ENCODE peak calls at places on chromosomes 12 and 14, in ten cellular contexts. B is NCI-H2081; M is neural progenitor cell; D is MG63; R is left cardiac atrium; Q is Peyer's patch; L is WERI-Rb-1; K is lower lobe of right lung; T is iPS-NIHi11; V is activated CD8-positive, alpha-beta memory T cell treated with anti-CD3 and anti-CD28 coated beads for 24 hours. Z is an unnamed sample.

GRCh38 chr12:71626768-71627167 is 36.9 kb downstream of the ZFC3H1 start:
- DNase-seq in B (no peak), M (no peak), D (no peak), R (no peak), Q (no peak), L (no peak), K (no peak), T (no peak), V (no peak), Z (no peak)

GRCh38 chr14:101115652-101116051 is 212.1 kb upstream of the RTL1 start:
- DNase-seq in B (no peak), M (no peak), D (no peak), R (no peak), Q (no peak), L (no peak), K (no peak), T (no peak), V (peak), Z (no peak)

GRCh38 chr14:103199141-103199540 is 75.9 kb downstream of the TNFAIP2 start:
- DNase-seq in B (no peak), M (no peak), D (no peak), R (no peak), Q (no peak), L (no peak), K (no peak), T (no peak), V (no peak), Z (no peak)

GRCh38 chr14:89618821-89619551 is 202.0 kb upstream of the FOXN3 start:
- DNase-seq in B (peak), M (peak), D (peak), R (peak), Q (peak), L (peak), K (peak), T (peak), V (peak), Z (peak)

GRCh38 chr12:25546318-25546717 is 6.8 kb downstream of the LMNTD1 start:
- DNase-seq in B (no peak), M (no peak), D (no peak), R (no peak), Q (no peak), L (no peak), K (no peak), T (no peak), V (no peak), Z (no peak)

GRCh38 chr12:29278673-29279420 is 102.1 kb downstream of the ERGIC2 start:
- DNase-seq in B (no peak), M (no peak), D (peak), R (no peak), Q (no peak), L (no peak), K (no peak), T (no peak), V (no peak), Z (no peak)

GRCh38 chr12:6158263-6158662 is 33.8 kb upstream of the VWF start:
- DNase-seq in B (no peak), M (no peak), D (no peak), R (no peak), Q (no peak), L (no peak), K (no peak), T (no peak), V (no peak), Z (no peak)

GRCh38 chr14:38828183-38828877 is 274.7 kb downstream of the SEC23A start:
- DNase-seq in B (no peak), M (no peak), D (no peak), R (no peak), Q (no peak), L (no peak), K (no peak), T (no peak), V (no peak), Z (no peak)

GRCh38 chr14:73457935-73458218 is 469 bp downstream of the NUMB start:
- DNase-seq in B (no peak), M (no peak), D (peak), R (no peak), Q (no peak), L (peak), K (peak), T (no peak), V (no peak), Z (peak)

GRCh38 chr14:49249022-49249421 is 337.2 kb downstream of the RPS29 start:
- DNase-seq in B (peak), M (no peak), D (no peak), R (no peak), Q (no peak), L (no peak), K (no peak), T (no peak), V (no peak), Z (no peak)

GRCh38 chr12:13205809-13206559 is 9.5 kb downstream of the EMP1 start:
- DNase-seq in B (no peak), M (no peak), D (no peak), R (no peak), Q (no peak), L (no peak), K (no peak), T (no peak), V (no peak), Z (no peak)

GRCh38 chr14:87111741-87112140 is 881.2 kb downstream of the GALC start:
- DNase-seq in B (no peak), M (no peak), D (no peak), R (no peak), Q (no peak), L (no peak), K (no peak), T (no peak), V (no peak), Z (no peak)